ENCODE peak calls at places on chromosomes 7 and 10, in seven cellular contexts. One of them, this sample, is unnamed.

GRCh38 chr10:124551755-124552154 is 90.1 kb downstream of the LHPP start:
- DNase-seq in EH: no peak
- DNase-seq in pulmonary artery endothelial cell: no peak
- DNase-seq in activated CD4-positive, alpha-beta memory T cell treated with anti-CD3 and anti-CD28 coated beads, Interleukin-2, amount 10 ng/mL, durations not matched to agents 7 days and 5 days: no peak
- DNase-seq in EL: no peak
- DNase-seq in Karpas-422: no peak
- DNase-seq in stimulated activated CD4-positive, alpha-beta T cell treated with anti-CD3 and anti-CD28 coated beads, Interleukin-2, amount 100 ng/mL, for 48 hours: no peak
- DNase-seq in this sample: no peak

GRCh38 chr7:36487756-36488336 is 98.2 kb downstream of the ANLN start:
- DNase-seq in EH: peak
- DNase-seq in pulmonary artery endothelial cell: peak
- DNase-seq in activated CD4-positive, alpha-beta memory T cell treated with anti-CD3 and anti-CD28 coated beads, Interleukin-2, amount 10 ng/mL, durations not matched to agents 7 days and 5 days: peak
- DNase-seq in EL: peak
- DNase-seq in Karpas-422: peak
- DNase-seq in stimulated activated CD4-positive, alpha-beta T cell treated with anti-CD3 and anti-CD28 coated beads, Interleukin-2, amount 100 ng/mL, for 48 hours: peak
- DNase-seq in this sample: no peak

GRCh38 chr7:22958742-22959141 is 55.2 kb downstream of the HYCC1 start:
- DNase-seq in EH: no peak
- DNase-seq in pulmonary artery endothelial cell: no peak
- DNase-seq in activated CD4-positive, alpha-beta memory T cell treated with anti-CD3 and anti-CD28 coated beads, Interleukin-2, amount 10 ng/mL, durations not matched to agents 7 days and 5 days: no peak
- DNase-seq in EL: no peak
- DNase-seq in Karpas-422: no peak
- DNase-seq in stimulated activated CD4-positive, alpha-beta T cell treated with anti-CD3 and anti-CD28 coated beads, Interleukin-2, amount 100 ng/mL, for 48 hours: no peak
- DNase-seq in this sample: no peak

GRCh38 chr7:116697761-116698160 is 25.8 kb downstream of the MET start:
- DNase-seq in EH: no peak
- DNase-seq in pulmonary artery endothelial cell: no peak
- DNase-seq in activated CD4-positive, alpha-beta memory T cell treated with anti-CD3 and anti-CD28 coated beads, Interleukin-2, amount 10 ng/mL, durations not matched to agents 7 days and 5 days: no peak
- DNase-seq in EL: no peak
- DNase-seq in Karpas-422: no peak
- DNase-seq in stimulated activated CD4-positive, alpha-beta T cell treated with anti-CD3 and anti-CD28 coated beads, Interleukin-2, amount 100 ng/mL, for 48 hours: no peak
- DNase-seq in this sample: no peak

GRCh38 chr7:390761-391410 is 100.9 kb downstream of the FOXL3 start:
- DNase-seq in EH: no peak
- DNase-seq in pulmonary artery endothelial cell: no peak
- DNase-seq in activated CD4-positive, alpha-beta memory T cell treated with anti-CD3 and anti-CD28 coated beads, Interleukin-2, amount 10 ng/mL, durations not matched to agents 7 days and 5 days: no peak
- DNase-seq in EL: no peak
- DNase-seq in Karpas-422: no peak
- DNase-seq in stimulated activated CD4-positive, alpha-beta T cell treated with anti-CD3 and anti-CD28 coated beads, Interleukin-2, amount 100 ng/mL, for 48 hours: no peak
- DNase-seq in this sample: no peak

GRCh38 chr10:77531441-77532001 is 106.1 kb downstream of the KCNMA1 start:
- DNase-seq in EH: peak
- DNase-seq in pulmonary artery endothelial cell: peak
- DNase-seq in activated CD4-positive, alpha-beta memory T cell treated with anti-CD3 and anti-CD28 coated beads, Interleukin-2, amount 10 ng/mL, durations not matched to agents 7 days and 5 days: no peak
- DNase-seq in EL: peak
- DNase-seq in Karpas-422: peak
- DNase-seq in stimulated activated CD4-positive, alpha-beta T cell treated with anti-CD3 and anti-CD28 coated beads, Interleukin-2, amount 100 ng/mL, for 48 hours: no peak
- DNase-seq in this sample: no peak

GRCh38 chr10:19031763-19032162 is 16.8 kb upstream of the MALRD1 start:
- DNase-seq in EH: no peak
- DNase-seq in pulmonary artery endothelial cell: no peak
- DNase-seq in activated CD4-positive, alpha-beta memory T cell treated with anti-CD3 and anti-CD28 coated beads, Interleukin-2, amount 10 ng/mL, durations not matched to agents 7 days and 5 days: no peak
- DNase-seq in EL: no peak
- DNase-seq in Karpas-422: no peak
- DNase-seq in stimulated activated CD4-positive, alpha-beta T cell treated with anti-CD3 and anti-CD28 coated beads, Interleukin-2, amount 100 ng/mL, for 48 hours: no peak
- DNase-seq in this sample: no peak

GRCh38 chr7:149863500-149863899 is 10.3 kb upstream of the ATP6V0E2 start:
- DNase-seq in EH: no peak
- DNase-seq in pulmonary artery endothelial cell: no peak
- DNase-seq in activated CD4-positive, alpha-beta memory T cell treated with anti-CD3 and anti-CD28 coated beads, Interleukin-2, amount 10 ng/mL, durations not matched to agents 7 days and 5 days: no peak
- DNase-seq in EL: no peak
- DNase-seq in Karpas-422: no peak
- DNase-seq in stimulated activated CD4-positive, alpha-beta T cell treated with anti-CD3 and anti-CD28 coated beads, Interleukin-2, amount 100 ng/mL, for 48 hours: no peak
- DNase-seq in this sample: no peak

GRCh38 chr10:123229927-123230630 is 75.9 kb downstream of the BUB3 start:
- DNase-seq in EH: no peak
- DNase-seq in pulmonary artery endothelial cell: no peak
- DNase-seq in activated CD4-positive, alpha-beta memory T cell treated with anti-CD3 and anti-CD28 coated beads, Interleukin-2, amount 10 ng/mL, durations not matched to agents 7 days and 5 days: no peak
- DNase-seq in EL: no peak
- DNase-seq in Karpas-422: no peak
- DNase-seq in stimulated activated CD4-positive, alpha-beta T cell treated with anti-CD3 and anti-CD28 coated beads, Interleukin-2, amount 100 ng/mL, for 48 hours: no peak
- DNase-seq in this sample: no peak

GRCh38 chr7:134121632-134122139 is 5.5 kb upstream of the LRGUK start:
- DNase-seq in EH: no peak
- DNase-seq in pulmonary artery endothelial cell: no peak
- DNase-seq in activated CD4-positive, alpha-beta memory T cell treated with anti-CD3 and anti-CD28 coated beads, Interleukin-2, amount 10 ng/mL, durations not matched to agents 7 days and 5 days: no peak
- DNase-seq in EL: no peak
- DNase-seq in Karpas-422: no peak
- DNase-seq in stimulated activated CD4-positive, alpha-beta T cell treated with anti-CD3 and anti-CD28 coated beads, Interleukin-2, amount 100 ng/mL, for 48 hours: no peak
- DNase-seq in this sample: no peak

This sample was measured in CMK.